ENCODE peak calls at places on chromosomes 11 and 22, in six cellular contexts. L, C, V, N, D and M are unnamed samples.

GRCh38 chr11:44799036-44799435 is 72.3 kb downstream of the TSPAN18 start:
- DNase-seq in C (no peak), N (no peak), D (no peak), V (no peak), L (no peak), M (no peak)

GRCh38 chr22:33658775-33659174 is 261.5 kb downstream of the LARGE1 start:
- DNase-seq in L (no peak), N (no peak), V (no peak), D (peak), C (no peak), M (no peak)

GRCh38 chr11:9838229-9838628 is 174.4 kb downstream of the SWAP70 start:
- DNase-seq in L (no peak), C (peak), V (no peak), D (peak), N (no peak), M (no peak)

GRCh38 chr11:118917488-118918127 is 8.1 kb downstream of the BCL9L start:
- DNase-seq in C (peak), V (no peak), L (peak), D (peak), N (no peak), M (peak)

GRCh38 chr11:41612415-41612814 is 153.0 kb upstream of the LRRC4C start:
- DNase-seq in D (no peak), L (no peak), C (peak), V (no peak), N (peak), M (peak)

GRCh38 chr11:128956401-128957203 is 13.9 kb upstream of the TP53AIP1 start:
- DNase-seq in V (no peak), L (peak), D (peak), N (peak), C (peak), M (peak)

GRCh38 chr11:101706541-101706940 is 122.7 kb upstream of the TRPC6 start:
- DNase-seq in L (no peak), V (no peak), N (no peak), D (peak), C (peak), M (no peak)

GRCh38 chr11:635945-636510 is 1.0 kb upstream of the DRD4 start:
- DNase-seq in C (no peak), L (no peak), N (no peak), D (no peak), V (no peak), M (no peak)

GRCh38 chr11:126163074-126163700 is 48.3 kb downstream of the RPUSD4 start:
- DNase-seq in V (no peak), N (no peak), L (no peak), D (peak), C (peak), M (peak)

GRCh38 chr22:22928666-22929380 is 41.2 kb downstream of the IGLL5 start:
- DNase-seq in V (no peak), C (peak), D (peak), N (no peak), L (no peak), M (no peak)

GRCh38 chr22:38754247-38755154 is 1.3 kb downstream of the SUN2 start:
- DNase-seq in V (no peak), N (peak), C (peak), L (peak), D (peak), M (no peak)